ENCODE peak calls at places on chromosomes 5 and 9, in six cellular contexts. X is GM23248, O is GM23338, V is hepatocyte, Z is GM12878, S is PC-3. U is an unnamed sample.
A peak's percentile ranks its signal among the peaks of the same experiment; 100 is the strongest.

GRCh38 chr5:115414406-115415142 is 118.1 kb upstream of the CCDC112 start:
- DNase-seq in S (no peak), V (peak; percentile 65), O (no peak), Z (no peak), X (peak; percentile 96), U (no peak)

GRCh38 chr5:96868603-96869371 is 7.5 kb upstream of the ERAP2 start:
- DNase-seq in V (peak; percentile 76), S (peak; percentile 76), Z (no peak), X (peak; percentile 84), O (peak; percentile 78), U (peak; percentile 41)

GRCh38 chr5:149062371-149063016 is 368 bp downstream of the SH3TC2 start:
- DNase-seq in S (peak; percentile 100), X (peak; percentile 90), Z (no peak), O (no peak), V (peak; percentile 69), U (no peak)

GRCh38 chr5:112933651-112934365 is 11.8 kb upstream of the REEP5 start:
- DNase-seq in X (peak; percentile 63), S (peak; percentile 11), Z (no peak), V (no peak), O (no peak), U (no peak)

GRCh38 chr9:92986175-92987110 is 39.1 kb downstream of the FGD3 start:
- DNase-seq in O (peak; percentile 71), S (no peak), X (peak; percentile 28), Z (no peak), V (no peak), U (peak; percentile 44)

GRCh38 chr5:116451905-116452450 is 122.6 kb downstream of the SEMA6A start:
- DNase-seq in V (no peak), X (peak; percentile 39), O (no peak), Z (no peak), S (no peak), U (no peak)

GRCh38 chr9:19488721-19489120 is 79.9 kb downstream of the ACER2 start:
- DNase-seq in O (no peak), Z (no peak), V (no peak), X (no peak), S (no peak), U (no peak)

GRCh38 chr9:81717061-81717746 is 27.9 kb upstream of the TLE1 start:
- DNase-seq in O (peak; percentile 38), Z (no peak), S (peak; percentile 40), V (no peak), X (no peak), U (no peak)

GRCh38 chr5:79743846-79744605 is 54.4 kb downstream of the CMYA5 start:
- DNase-seq in O (peak; percentile 50), V (no peak), X (peak; percentile 81), Z (no peak), S (no peak), U (no peak)

GRCh38 chr9:99353408-99353807 is 131.3 kb downstream of the SEC61B start:
- DNase-seq in V (no peak), X (peak; percentile 98), O (no peak), S (peak; percentile 40), Z (no peak), U (no peak)

DNA sequence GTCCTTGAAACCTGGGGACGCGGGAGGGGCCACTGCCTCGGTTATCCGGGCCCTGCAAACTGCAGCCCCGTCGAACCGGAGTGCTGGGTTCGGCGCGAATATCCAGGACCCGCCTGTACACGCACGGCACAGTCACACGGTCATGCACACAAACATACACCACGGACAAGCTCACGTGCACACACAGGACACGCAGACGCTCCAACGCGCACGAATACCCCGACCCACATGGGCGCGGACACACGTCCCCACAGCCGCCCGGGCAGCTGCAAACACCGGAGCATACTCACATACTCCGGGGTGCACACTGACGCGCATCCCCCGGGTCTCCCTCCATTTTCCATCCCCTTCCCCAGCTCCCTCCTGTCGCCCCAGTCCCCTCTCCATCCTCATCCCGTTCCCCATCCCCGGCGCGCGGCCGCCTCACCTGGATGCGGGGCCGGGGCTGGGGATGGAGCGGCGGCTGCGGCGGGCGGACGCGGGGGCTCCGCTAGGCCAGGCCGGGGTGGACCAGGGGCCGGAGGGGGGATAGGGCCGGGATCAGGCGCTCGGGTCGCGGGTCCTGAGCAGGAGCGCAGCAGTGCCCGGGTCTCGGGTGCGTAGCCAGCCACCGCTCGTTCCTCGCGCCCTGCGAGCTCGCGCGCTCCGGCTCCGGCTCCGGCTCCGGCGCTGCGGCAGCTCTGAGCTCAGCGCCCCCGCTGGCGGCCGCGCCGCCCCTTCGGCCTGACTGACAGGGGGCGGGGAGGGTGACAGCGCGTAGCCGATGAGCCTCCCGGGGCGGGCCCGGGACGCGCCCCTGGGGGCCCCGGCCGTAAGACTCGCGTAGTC is at the start of the genes EIF4E1B and SNCB:
- DNase-seq in V (peak; percentile 72), X (peak; percentile 75), Z (no peak), O (peak; percentile 89), S (peak; percentile 65), U (no peak)
- TF ChIP-seq EZH2 in V (peak; percentile 92), X (peak; percentile 71), Z (no peak), O (no peak), S (peak; percentile 45), U (no peak)

DNA sequence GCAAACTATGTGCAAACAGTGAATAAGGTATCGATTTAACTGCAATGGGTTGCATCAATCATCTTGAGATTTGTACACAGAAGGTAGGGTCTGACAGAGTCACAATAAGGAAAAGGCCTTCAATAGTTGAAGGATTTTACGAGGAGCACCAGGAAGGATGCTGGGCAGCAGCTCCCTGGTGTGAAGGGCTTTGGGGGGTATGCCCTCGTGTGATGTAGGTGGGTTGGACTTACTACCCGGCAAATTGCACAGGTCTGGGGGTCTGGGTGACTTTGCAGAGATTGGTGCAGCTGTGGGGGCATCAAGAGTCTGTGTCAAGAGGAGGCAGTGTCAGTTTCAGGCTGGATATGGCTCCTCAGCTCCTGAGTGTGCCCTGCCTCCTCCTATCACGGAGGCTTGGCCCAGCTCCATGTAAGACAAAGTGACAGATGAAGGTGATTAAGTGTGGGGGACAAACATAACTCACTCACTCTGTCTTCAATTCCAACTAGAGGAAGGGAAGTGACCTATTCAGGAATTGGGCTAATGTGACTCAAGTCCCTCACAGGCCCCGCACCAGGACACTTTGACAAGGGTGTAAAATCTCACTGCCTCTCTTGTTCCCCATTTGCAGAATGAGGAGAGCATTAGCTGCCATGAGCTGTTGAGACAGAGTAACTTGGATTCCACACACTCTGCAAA is 166.8 kb downstream of the ICE1 start:
- DNase-seq in O (no peak), Z (no peak), V (no peak), X (no peak), S (no peak), U (no peak)
- H3K4me2 ChIP-seq in O (no peak overlapping the region), Z (no peak overlapping the region), V (no peak overlapping the region), X (no peak overlapping the region), S (no peak overlapping the region), U (no peak overlapping the region)

DNA sequence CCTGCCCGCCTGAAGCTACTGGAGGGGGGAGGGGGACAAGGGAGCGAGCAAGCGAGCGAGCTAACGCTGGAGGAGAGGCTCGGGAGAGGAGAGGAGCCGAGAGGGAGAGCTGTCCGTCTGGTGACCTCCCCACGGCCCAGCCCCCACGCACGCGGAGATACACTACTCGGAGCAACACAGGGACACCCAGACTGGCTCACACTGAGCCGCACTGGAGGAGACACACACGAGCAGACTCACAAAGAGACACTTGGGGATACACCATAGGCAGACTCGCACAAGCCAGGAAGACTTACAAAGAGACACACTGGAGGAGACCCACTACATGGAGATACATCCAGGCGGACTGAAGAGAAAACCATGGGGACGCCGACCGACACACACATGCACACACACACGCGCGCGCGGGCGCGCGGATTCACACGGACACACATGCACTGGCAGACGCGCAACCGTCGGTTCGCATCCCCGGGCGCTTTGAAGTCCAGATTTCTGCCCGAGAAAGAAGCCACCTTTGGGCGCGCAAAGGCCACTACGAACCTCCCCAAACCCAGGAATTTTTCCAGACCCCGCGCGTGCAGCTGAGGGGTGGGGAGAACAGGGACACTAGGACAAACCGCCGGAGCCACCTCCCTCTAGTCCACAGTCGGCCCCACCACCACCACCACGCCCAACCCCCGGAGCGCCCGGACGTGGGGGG is 703 bp downstream of the CNTFR start:
- DNase-seq in X (no peak), O (peak; percentile 50), V (no peak), Z (no peak), S (no peak), U (no peak)
- TF ChIP-seq EZH2 in X (peak; percentile 97), O (peak; percentile 92), V (no peak), Z (no peak), S (no peak), U (no peak)

GRCh38 chr5:145681686-145682085 is 153.5 kb downstream of the PRELID2 start:
- DNase-seq in Z (peak; percentile 32), S (peak; percentile 81), O (peak; percentile 79), V (peak; percentile 79), X (peak; percentile 84), U (peak; percentile 46)
- H3K4me2 ChIP-seq in Z (no peak overlapping the region), S (no peak overlapping the region), O (no peak overlapping the region), V (peak overlapping the region; percentile 30), X (no peak overlapping the region), U (no peak overlapping the region)

GRCh38 chr5:3393122-3393963 is 202.3 kb upstream of the IRX1 start:
- DNase-seq in X (no peak), V (no peak), Z (no peak), O (no peak), S (no peak), U (no peak)
- TF ChIP-seq EZH2 in X (no peak), V (no peak), Z (no peak), O (no peak), S (no peak), U (no peak)

GRCh38 chr5:141338538-141339306 is at the start of gene PCDHGA2:
- DNase-seq in S (peak; percentile 12), Z (no peak), X (peak; percentile 72), V (no peak), O (peak; percentile 81), U (no peak)
- H3K4me2 ChIP-seq in S (no peak within 1 kb of the TSS), Z (no peak within 1 kb of the TSS), X (peak within 1 kb of the TSS; percentile 58), V (no peak within 1 kb of the TSS), O (no peak within 1 kb of the TSS), U (no peak within 1 kb of the TSS)

U was measured in DND-41.